ENCODE peak calls at places on chromosome 6, in five cellular contexts. A is sigmoid colon; Z is astrocyte; E is CD4-positive, alpha-beta memory T cell; F is tibial artery. D is an unnamed sample. For H3K27me3 and H3K9me3, the result is how much of the 10 kb centered on the place peaks cover.

GRCh38 chr6:106527979-106528378 is 101.3 kb downstream of the RTN4IP1 start:
- DNase-seq in A (no peak), Z (peak), E (no peak), F (no peak), D (peak)

GRCh38 chr6:110221738-110222137 is 41.5 kb downstream of the CDC40 start:
- DNase-seq in A (no peak), Z (no peak), E (no peak), F (no peak), D (no peak)

GRCh38 chr6:16165641-16166040 is 36.8 kb downstream of the MYLIP start:
- DNase-seq in A (no peak), Z (no peak), E (no peak), F (no peak), D (no peak)

GRCh38 chr6:90110971-90111370 is 185.7 kb downstream of the BACH2 start:
- DNase-seq in A (no peak), Z (no peak), E (peak), F (no peak), D (no peak)

GRCh38 chr6:70413829-70414494 is 654 bp downstream of the FAM135A start:
- DNase-seq in A (no peak), Z (no peak), E (peak), F (no peak), D (no peak)

GRCh38 chr6:32439708-32440214 is at the start of gene HLA-DRA:
- DNase-seq in A (no peak), Z (peak), E (peak), F (no peak), D (no peak)

GRCh38 chr6:13194852-13195251 is 133.5 kb downstream of the TBC1D7 start:
- DNase-seq in A (no peak), Z (peak), E (no peak), F (no peak), D (peak)

GRCh38 chr6:165987483-165988305 is 180.0 kb downstream of the TBXT start:
- DNase-seq in A (peak), Z (peak), E (no peak), F (peak), D (peak)

GRCh38 chr6:3011592-3011991 is 11.9 kb downstream of the NQO2 start:
- DNase-seq in A (no peak), Z (no peak), E (no peak), F (no peak), D (no peak)

GRCh38 chr6:3228046-3228671 is 706 bp upstream of the TUBB2B start:
- DNase-seq in A (no peak), Z (no peak), E (peak), F (no peak), D (no peak)

GRCh38 chr6:154981071-154981373 is 14.1 kb upstream of the TIAM2 start:
- DNase-seq in A (no peak), Z (no peak), E (no peak), F (no peak), D (no peak)

GRCh38 chr6:82017316-82017715 is 230.2 kb downstream of the IBTK start:
- DNase-seq in A (peak), Z (peak), E (no peak), F (peak), D (peak)

GRCh38 chr6:11042750-11043551 is 1.2 kb downstream of the ELOVL2 start:
- DNase-seq in A (no peak), Z (peak), E (no peak), F (no peak), D (no peak)

GRCh38 chr6:27242589-27243265 is 4.8 kb upstream of the PRSS16 start:
- DNase-seq in A (no peak), Z (no peak), E (no peak), F (no peak), D (no peak)

GRCh38 chr6:27238010-27238983 is 9.2 kb upstream of the PRSS16 start:
- DNase-seq in A (no peak), Z (no peak), E (no peak), F (no peak), D (peak)

GRCh38 chr6:27237089-27237723 is 10.3 kb upstream of the PRSS16 start:
- DNase-seq in A (no peak), Z (peak), E (peak), F (no peak), D (peak)

GRCh38 chr6:27239258-27239657 is 8.2 kb upstream of the PRSS16 start:
- DNase-seq in A (no peak), Z (no peak), E (no peak), F (no peak), D (no peak)

DNA sequence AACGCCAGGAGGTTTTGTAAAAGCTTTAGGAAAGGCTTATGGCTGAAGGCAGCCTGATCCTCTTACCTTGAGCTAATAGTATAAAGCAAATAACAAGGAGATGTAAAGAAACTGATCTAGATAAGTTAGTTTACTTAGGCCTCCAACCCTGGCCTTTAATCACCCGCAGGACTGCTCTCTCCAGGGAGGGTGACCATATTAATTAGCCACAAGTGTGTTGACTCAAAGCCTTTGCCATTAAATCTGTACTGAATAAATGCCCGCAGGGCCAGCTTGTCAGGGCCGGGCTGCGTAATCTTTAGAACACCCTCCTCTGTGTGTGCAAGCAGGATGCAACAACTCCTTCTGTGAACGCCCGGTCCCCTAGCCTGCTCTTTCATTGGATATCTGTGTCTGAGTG is 6.1 kb upstream of the PRSS16 start:
- DNase-seq in A (no peak), Z (no peak), E (no peak), F (no peak), D (no peak)
- H3K27me3 ChIP-seq in A (under half), Z (under half), E (under half), F (half or more), D (under half)

GRCh38 chr6:99613398-99613704 is 6.7 kb downstream of the PRDM13 start:
- DNase-seq in A (no peak), Z (no peak), E (no peak), F (no peak), D (peak)

GRCh38 chr6:99608886-99609482 is 2.4 kb downstream of the PRDM13 start:
- DNase-seq in A (no peak), Z (no peak), E (no peak), F (no peak), D (no peak)

GRCh38 chr6:99612551-99613397 is 6.1 kb downstream of the PRDM13 start:
- DNase-seq in A (no peak), Z (no peak), E (no peak), F (no peak), D (no peak)

GRCh38 chr6:99609839-99610489 is 3.3 kb downstream of the PRDM13 start:
- DNase-seq in A (no peak), Z (no peak), E (no peak), F (no peak), D (no peak)

GRCh38 chr6:99611148-99611547 is 4.5 kb downstream of the PRDM13 start:
- DNase-seq in A (no peak), Z (no peak), E (no peak), F (no peak), D (no peak)
- H3K9me3 ChIP-seq in A (under half), Z (under half), E (under half), F (under half), D (under half)

DNA sequence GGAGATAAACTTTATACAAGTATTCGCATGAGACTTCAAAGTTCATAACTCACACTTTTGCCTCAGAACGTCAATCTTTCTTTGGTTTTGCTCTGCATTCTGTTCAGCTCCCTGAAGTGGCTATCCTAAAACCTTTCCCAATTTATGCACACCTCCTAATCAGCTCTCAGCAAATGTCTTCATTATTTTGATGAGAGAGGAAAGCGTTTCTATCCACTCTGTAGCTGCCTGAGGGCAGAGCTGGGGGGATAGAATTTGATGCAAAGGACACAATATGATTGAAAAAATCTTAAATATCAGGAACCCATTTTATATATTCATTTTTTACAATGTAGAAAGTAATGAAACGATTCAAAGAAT is 66.8 kb downstream of the MOXD1 start:
- DNase-seq in A (no peak), Z (no peak), E (no peak), F (no peak), D (no peak)
- H3K27me3 ChIP-seq in A (under half), Z (under half), E (under half), F (under half), D (under half)

DNA sequence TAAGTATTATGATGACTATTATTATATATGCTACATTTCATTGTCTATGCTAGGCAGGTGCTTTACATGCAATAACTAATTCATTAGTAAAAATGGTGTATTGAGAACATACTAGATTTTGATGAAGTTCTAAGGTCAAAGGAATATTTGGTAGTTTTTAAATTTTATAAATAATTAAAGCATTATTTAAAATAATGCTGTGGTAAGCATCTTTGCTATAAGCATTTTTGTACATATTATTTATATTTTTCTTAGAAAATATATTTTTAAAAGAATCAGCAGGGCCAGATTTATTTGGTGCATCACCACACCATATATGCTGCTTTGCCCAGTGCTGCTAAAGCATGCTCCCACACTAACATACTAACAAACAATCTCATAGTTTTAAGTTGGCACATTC is 517.9 kb downstream of the C6orf118 start:
- DNase-seq in A (no peak), Z (no peak), E (no peak), F (no peak), D (no peak)
- H3K9me3 ChIP-seq in A (under half), Z (under half), E (under half), F (under half), D (under half)

DNA sequence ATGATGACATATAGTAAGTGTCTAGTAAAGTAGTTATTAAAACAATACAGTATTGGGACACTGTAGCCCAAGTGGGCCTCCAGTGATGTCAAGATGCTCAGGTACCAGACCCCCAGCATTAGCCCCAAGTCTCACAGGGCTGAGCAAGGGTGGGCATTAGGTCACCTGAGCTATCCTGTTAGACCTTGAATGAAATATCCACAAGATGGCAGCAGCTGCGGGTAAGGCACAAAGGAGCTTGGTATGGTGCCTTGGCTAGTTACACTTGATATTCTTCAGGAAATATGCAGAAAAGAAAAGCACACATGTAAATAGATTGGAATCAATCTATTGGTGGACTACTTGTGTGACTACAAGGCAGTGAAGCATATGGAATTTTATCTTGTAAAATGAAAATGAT is 701.8 kb upstream of the ADGRB3 start:
- DNase-seq in A (no peak), Z (no peak), E (no peak), F (no peak), D (no peak)
- H3K27me3 ChIP-seq in A (under half), Z (under half), E (under half), F (under half), D (under half)

GRCh38 chr6:30875244-30876038 is 8.9 kb upstream of the DDR1 start:
- DNase-seq in A (no peak), Z (no peak), E (no peak), F (no peak), D (no peak)

GRCh38 chr6:30871592-30872183 is 12.6 kb upstream of the DDR1 start:
- DNase-seq in A (no peak), Z (no peak), E (no peak), F (no peak), D (no peak)

GRCh38 chr6:30873137-30873640 is 11.1 kb upstream of the DDR1 start:
- DNase-seq in A (no peak), Z (no peak), E (no peak), F (no peak), D (no peak)

GRCh38 chr6:30876039-30876730 is 8.1 kb upstream of the DDR1 start:
- DNase-seq in A (peak), Z (peak), E (no peak), F (no peak), D (peak)

DNA sequence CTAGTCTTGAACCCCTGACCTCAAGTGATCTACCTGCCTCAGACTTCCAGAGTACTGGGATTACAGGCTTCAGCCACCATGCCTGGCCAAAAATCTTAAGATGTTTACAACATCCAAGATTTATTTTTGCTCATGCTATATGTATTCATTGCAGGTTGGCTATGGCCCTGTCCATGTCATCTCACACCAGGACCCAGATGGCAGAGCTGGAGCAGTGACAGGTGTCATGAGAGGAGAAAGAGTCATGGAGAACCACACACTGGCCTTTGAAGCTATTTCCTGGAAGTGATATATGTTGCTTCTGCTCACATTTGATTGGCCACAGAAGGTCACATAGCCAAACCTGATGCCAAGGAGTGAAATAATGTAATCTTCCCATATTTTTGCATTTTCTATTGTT is 13.8 kb upstream of the DDR1 start:
- DNase-seq in A (no peak), Z (no peak), E (no peak), F (no peak), D (no peak)
- H3K9me3 ChIP-seq in A (under half), Z (under half), E (under half), F (under half), D (under half)

GRCh38 chr6:34152806-34153565 is 7.1 kb upstream of the GRM4 start:
- DNase-seq in A (peak), Z (no peak), E (no peak), F (peak), D (no peak)

GRCh38 chr6:34157236-34157830 is 11.4 kb upstream of the GRM4 start:
- DNase-seq in A (peak), Z (no peak), E (no peak), F (peak), D (no peak)

GRCh38 chr6:34152042-34152524 is 6.2 kb upstream of the GRM4 start:
- DNase-seq in A (peak), Z (no peak), E (no peak), F (peak), D (no peak)

GRCh38 chr6:34155471-34156300 is 9.8 kb upstream of the GRM4 start:
- DNase-seq in A (peak), Z (no peak), E (no peak), F (peak), D (no peak)

GRCh38 chr6:34154668-34155447 is 9.0 kb upstream of the GRM4 start:
- DNase-seq in A (peak), Z (peak), E (peak), F (peak), D (peak)
- H3K27me3 ChIP-seq in A (half or more), Z (under half), E (under half), F (half or more), D (under half)

GRCh38 chr6:170091639-170092579 is 199.0 kb downstream of the DLL1 start:
- DNase-seq in A (peak), Z (no peak), E (no peak), F (peak), D (no peak)

GRCh38 chr6:170094686-170095272 is 196.1 kb downstream of the DLL1 start:
- DNase-seq in A (no peak), Z (no peak), E (no peak), F (peak), D (no peak)

GRCh38 chr6:170093658-170094596 is 197.0 kb downstream of the DLL1 start:
- DNase-seq in A (peak), Z (no peak), E (no peak), F (peak), D (no peak)

GRCh38 chr6:170092826-170093225 is 198.1 kb downstream of the DLL1 start:
- DNase-seq in A (peak), Z (no peak), E (no peak), F (no peak), D (no peak)

DNA sequence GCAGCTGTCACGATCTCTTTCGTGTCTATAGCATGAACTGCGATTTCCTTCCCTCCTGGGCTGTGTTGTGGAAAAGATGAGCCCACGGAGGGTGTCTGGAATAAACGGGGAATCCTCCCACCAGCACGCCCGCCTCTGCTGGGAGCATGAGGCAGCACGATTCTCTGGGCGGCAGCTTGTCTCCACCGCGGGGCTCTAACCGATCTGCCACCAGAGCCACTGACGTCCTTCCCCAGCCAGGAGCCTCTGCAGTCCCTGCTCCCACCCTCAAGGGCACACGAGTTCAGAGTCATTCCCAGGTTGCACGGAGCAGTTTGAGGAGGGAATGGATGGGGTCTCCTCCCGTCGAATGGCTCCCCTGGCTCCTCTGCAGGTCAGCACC is 197.6 kb downstream of the DLL1 start:
- DNase-seq in A (no peak), Z (no peak), E (no peak), F (peak), D (no peak)
- H3K9me3 ChIP-seq in A (under half), Z (under half), E (under half), F (under half), D (under half)